ENCODE peak calls at places on chromosomes 5 and 9, in five cellular contexts. G is ACHN, I is globus pallidus, U is AG04450, F is NCI-H774. T is an unnamed sample.

GRCh38 chr5:149779071-149779470 is 49.0 kb downstream of the PPARGC1B start:
- DNase-seq in G (no peak), I (no peak), U (no peak), F (no peak), T (no peak)

GRCh38 chr5:1510151-1510561 is 13.6 kb downstream of the LPCAT1 start:
- DNase-seq in G (no peak), I (no peak), U (no peak), F (no peak), T (no peak)

GRCh38 chr5:115686692-115687054 is 60.8 kb upstream of the TMED7 start:
- DNase-seq in G (no peak), I (no peak), U (no peak), F (no peak), T (no peak)

GRCh38 chr9:110050925-110051355 is 157.0 kb downstream of the C9orf152 start:
- DNase-seq in G (peak; percentile 90), I (no peak), U (peak; percentile 80), F (no peak), T (peak; percentile 82)

GRCh38 chr9:137023157-137023556 is 4.9 kb downstream of the ABCA2 start:
- DNase-seq in G (no peak), I (no peak), U (no peak), F (no peak), T (no peak)

GRCh38 chr5:586751-587285 is 25.3 kb upstream of the CEP72 start:
- DNase-seq in G (no peak), I (no peak), U (no peak), F (no peak), T (no peak)

GRCh38 chr9:92696619-92697018 is 26.7 kb upstream of the IPPK start:
- DNase-seq in G (no peak), I (no peak), U (no peak), F (no peak), T (no peak)

GRCh38 chr5:172716796-172717313 is 54.1 kb downstream of the DUSP1 start:
- DNase-seq in G (peak; percentile 69), I (peak; percentile 74), U (peak; percentile 59), F (peak; percentile 60), T (no peak)

GRCh38 chr9:125470767-125471580 is 209.3 kb downstream of the GAPVD1 start:
- DNase-seq in G (no peak), I (no peak), U (no peak), F (no peak), T (no peak)

GRCh38 chr9:79638806-79639205 is 67.0 kb downstream of the TLE4 start:
- DNase-seq in G (no peak), I (no peak), U (no peak), F (no peak), T (no peak)

GRCh38 chr5:118545050-118545449 is 443.3 kb downstream of the DTWD2 start:
- DNase-seq in G (no peak), I (no peak), U (no peak), F (no peak), T (no peak)

GRCh38 chr9:135034106-135034505 is 53.4 kb upstream of the OLFM1 start:
- DNase-seq in G (no peak), I (no peak), U (no peak), F (no peak), T (no peak)

GRCh38 chr9:127722055-127722454 is 6.2 kb downstream of the TTC16 start:
- DNase-seq in G (no peak), I (no peak), U (no peak), F (no peak), T (no peak)

GRCh38 chr5:79924936-79925893 is 65.8 kb downstream of the MTX3 start:
- DNase-seq in G (peak; percentile 11), I (no peak), U (no peak), F (no peak), T (no peak)

GRCh38 chr9:133728856-133729645 is 9.1 kb downstream of the SARDH start:
- DNase-seq in G (no peak), I (no peak), U (no peak), F (no peak), T (no peak)

GRCh38 chr5:96253140-96253539 is 179.9 kb downstream of the PCSK1 start:
- DNase-seq in G (no peak), I (no peak), U (no peak), F (no peak), T (no peak)

T was measured in epithelial cell of proximal tubule.